ENCODE peak calls at places on chromosomes 16 and 17, in seven cellular contexts. Q is upper lobe of left lung, Z is transverse colon, D is stomach, H is mammary epithelial cell, J is tibial nerve, T is GM23338. X is an unnamed sample.

GRCh38 chr16:29712770-29713169 is 33.0 kb downstream of the C16orf54 start:
- DNase-seq in Q (no peak), Z (no peak), D (no peak), H (no peak), J (no peak), T (no peak), X (no peak)

GRCh38 chr16:27269300-27270150 is 953 bp upstream of the NSMCE1 start:
- DNase-seq in Q (no peak), Z (no peak), D (no peak), H (no peak), J (no peak), T (no peak), X (no peak)

GRCh38 chr16:48535831-48536599 is 74.0 kb downstream of the N4BP1 start:
- DNase-seq in Q (peak; percentile 61), Z (peak; percentile 36), D (no peak), H (peak; percentile 86), J (peak; percentile 34), T (peak; percentile 36), X (no peak)

GRCh38 chr16:3149630-3150345 is 15.0 kb downstream of the ZNF213 start:
- DNase-seq in Q (peak; percentile 75), Z (peak; percentile 81), D (peak; percentile 73), H (no peak), J (no peak), T (peak; percentile 89), X (peak; percentile 50)

GRCh38 chr17:9725575-9725974 is 65.8 kb downstream of the DHRS7C start:
- DNase-seq in Q (no peak), Z (no peak), D (no peak), H (no peak), J (no peak), T (no peak), X (no peak)

GRCh38 chr16:86010680-86011141 is 111.7 kb downstream of the IRF8 start:
- DNase-seq in Q (no peak), Z (no peak), D (no peak), H (no peak), J (no peak), T (no peak), X (no peak)

GRCh38 chr17:78316867-78317816 is 42.7 kb downstream of the SOCS3 start:
- DNase-seq in Q (peak; percentile 89), Z (peak; percentile 84), D (peak; percentile 65), H (no peak), J (no peak), T (peak; percentile 93), X (no peak)

GRCh38 chr16:35188288-35189155 is 1729.1 kb downstream of the TP53TG3F start:
- DNase-seq in Q (no peak), Z (no peak), D (no peak), H (no peak), J (no peak), T (peak; percentile 8), X (no peak)

GRCh38 chr17:65774787-65775186 is 213.3 kb upstream of the AXIN2 start:
- DNase-seq in Q (no peak), Z (no peak), D (no peak), H (no peak), J (no peak), T (peak; percentile 6), X (no peak)

GRCh38 chr16:56013962-56014552 is 138.9 kb upstream of the CES5A start:
- DNase-seq in Q (peak; percentile 25), Z (peak; percentile 8), D (no peak), H (peak; percentile 49), J (no peak), T (peak; percentile 90), X (no peak)

GRCh38 chr17:49640556-49640955 is 37.3 kb downstream of the SPOP start:
- DNase-seq in Q (no peak), Z (no peak), D (no peak), H (no peak), J (no peak), T (no peak), X (no peak)

GRCh38 chr17:49646391-49647255 is 31.3 kb downstream of the SPOP start:
- DNase-seq in Q (peak; percentile 71), Z (peak; percentile 24), D (no peak), H (peak; percentile 85), J (no peak), T (no peak), X (no peak)

GRCh38 chr17:49647256-49647585 is 30.7 kb downstream of the SPOP start:
- DNase-seq in Q (no peak), Z (no peak), D (no peak), H (no peak), J (no peak), T (no peak), X (no peak)

DNA sequence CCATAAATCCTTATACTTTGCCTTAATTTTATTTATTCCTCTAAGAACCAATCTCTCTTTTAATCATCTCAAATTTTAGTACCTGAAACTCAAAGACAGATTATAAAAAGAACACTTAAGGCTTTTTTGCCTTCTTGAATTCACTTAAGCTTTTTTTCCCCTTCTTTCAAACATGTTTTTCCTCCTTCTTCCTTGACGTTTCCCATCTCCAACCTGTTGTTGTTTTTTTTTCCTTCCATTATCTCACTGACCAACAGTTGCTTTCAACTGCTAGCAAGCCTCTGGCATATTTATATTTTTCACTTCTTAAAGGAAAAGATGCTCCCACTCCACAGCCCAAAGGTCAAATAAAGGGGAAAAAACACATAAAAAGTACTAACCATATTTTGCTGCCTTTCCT is 32.2 kb downstream of the SPOP start:
- DNase-seq in Q (no peak), Z (no peak), D (no peak), H (no peak), J (no peak), T (no peak), X (no peak)
- H3K27ac ChIP-seq in Q (peak overlapping the region; percentile 76), Z (peak overlapping the region; percentile 78), D (peak overlapping the region; percentile 82), H (peak overlapping the region; percentile 62), J (peak overlapping the region; percentile 25), T (peak overlapping the region; percentile 14), X (no peak overlapping the region)

DNA sequence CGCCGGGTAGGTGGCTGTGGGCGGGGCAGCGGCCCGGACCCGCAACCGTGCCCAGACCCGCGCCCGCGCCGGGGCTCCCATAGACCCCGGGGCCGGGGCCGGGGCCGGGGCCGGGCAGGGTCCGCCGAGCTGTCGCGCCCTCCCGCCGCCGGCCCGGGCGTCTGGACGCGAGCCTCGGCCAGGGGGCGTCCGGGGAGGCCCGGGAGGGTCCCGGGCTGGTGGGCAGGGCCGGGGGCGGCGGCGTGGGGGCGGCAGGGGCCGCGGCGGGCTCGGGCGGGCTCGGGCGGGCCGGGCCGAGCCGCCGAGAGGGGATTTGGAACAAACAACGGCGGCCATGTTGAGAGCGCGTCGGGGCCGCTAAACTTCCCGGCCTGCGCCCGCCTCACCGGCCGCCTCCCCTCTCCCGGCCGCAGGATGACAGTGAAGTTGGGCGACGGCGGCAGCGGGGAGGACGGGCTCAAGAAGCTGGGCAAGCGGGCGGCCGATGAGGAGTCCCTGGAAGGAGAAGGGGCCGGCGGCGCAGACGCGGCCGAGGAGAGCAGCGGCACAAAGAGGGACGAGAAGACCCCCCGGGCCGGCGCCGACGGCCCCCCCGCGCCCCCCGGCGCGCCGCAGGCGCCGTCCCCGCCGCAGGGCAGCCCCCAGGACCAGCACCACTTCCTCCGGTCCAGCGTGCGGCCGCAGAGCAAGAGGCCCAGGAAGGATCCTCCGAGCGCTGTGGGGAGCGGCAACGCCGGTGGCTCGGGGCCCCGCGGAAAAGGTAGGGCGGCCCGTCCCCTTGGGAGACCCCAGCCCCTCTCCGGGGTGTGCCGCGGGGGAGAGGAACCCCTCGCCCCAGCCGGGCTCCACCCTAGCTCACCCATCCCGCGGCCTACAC is 2.3 kb downstream of the CRAMP1 start:
- DNase-seq in Q (no peak), Z (peak; percentile 17), D (peak; percentile 31), H (peak; percentile 40), J (no peak), T (peak; percentile 65), X (no peak)
- H3K27ac ChIP-seq in Q (peak overlapping the region; percentile 82), Z (peak overlapping the region; percentile 76), D (peak overlapping the region; percentile 53), H (peak overlapping the region; percentile 49), J (peak overlapping the region; percentile 74), T (no peak overlapping the region), X (no peak overlapping the region)

GRCh38 chr17:83101805-83102480 is 22.5 kb downstream of the METRNL start:
- DNase-seq in Q (no peak), Z (peak; percentile 82), D (peak; percentile 78), H (no peak), J (no peak), T (no peak), X (no peak)
- H3K27ac ChIP-seq in Q (peak overlapping the region; percentile 36), Z (peak overlapping the region; percentile 69), D (peak overlapping the region; percentile 84), H (no peak overlapping the region), J (peak overlapping the region; percentile 48), T (no peak overlapping the region), X (no peak overlapping the region)

GRCh38 chr17:76670708-76671122 is 27.2 kb upstream of the ST6GALNAC1 start:
- DNase-seq in Q (no peak), Z (no peak), D (no peak), H (no peak), J (no peak), T (no peak), X (no peak)
- H3K27ac ChIP-seq in Q (peak overlapping the region; percentile 91), Z (peak overlapping the region; percentile 94), D (peak overlapping the region; percentile 92), H (no peak overlapping the region), J (peak overlapping the region; percentile 80), T (peak overlapping the region; percentile 72), X (no peak overlapping the region)

GRCh38 chr16:53115047-53115446 is 60.3 kb downstream of the CHD9 start:
- DNase-seq in Q (no peak), Z (no peak), D (no peak), H (no peak), J (no peak), T (no peak), X (no peak)

GRCh38 chr16:53112015-53112414 is 57.2 kb downstream of the CHD9 start:
- DNase-seq in Q (no peak), Z (no peak), D (no peak), H (no peak), J (no peak), T (no peak), X (no peak)

GRCh38 chr16:53115773-53116172 is 61.0 kb downstream of the CHD9 start:
- DNase-seq in Q (no peak), Z (no peak), D (no peak), H (no peak), J (no peak), T (no peak), X (no peak)

GRCh38 chr16:53105565-53105964 is 50.8 kb downstream of the CHD9 start:
- DNase-seq in Q (no peak), Z (no peak), D (no peak), H (no peak), J (no peak), T (no peak), X (no peak)

GRCh38 chr16:53111078-53111776 is 56.4 kb downstream of the CHD9 start:
- DNase-seq in Q (no peak), Z (no peak), D (no peak), H (peak; percentile 21), J (no peak), T (no peak), X (no peak)
- H3K27ac ChIP-seq in Q (no peak overlapping the region), Z (no peak overlapping the region), D (no peak overlapping the region), H (no peak overlapping the region), J (no peak overlapping the region), T (no peak overlapping the region), X (no peak overlapping the region)

X was measured in substantia nigra.